ENCODE peak calls at places on chromosomes 5 and 9, in eight cellular contexts. B, H, D, P, E, R, S and J are unnamed samples.

GRCh38 chr9:18173923-18174322 is 300.0 kb upstream of the ADAMTSL1 start:
- DNase-seq in E (no peak), D (no peak), S (no peak), H (no peak), R (no peak), B (no peak), P (no peak), J (no peak)

GRCh38 chr5:80177236-80177635 is 78.6 kb downstream of the SERINC5 start:
- DNase-seq in D (no peak), P (no peak), S (no peak), R (no peak), E (no peak), B (no peak), H (no peak), J (no peak)

GRCh38 chr5:76367623-76368366 is 35.3 kb upstream of the IQGAP2 start:
- DNase-seq in B (peak; percentile 16), D (no peak), P (no peak), S (no peak), E (no peak), R (no peak), H (no peak), J (no peak)

GRCh38 chr9:132486706-132487350 is 76.8 kb downstream of the CFAP77 start:
- DNase-seq in H (no peak), B (no peak), P (no peak), D (no peak), E (no peak), R (no peak), S (no peak), J (no peak)

GRCh38 chr9:35675204-35675603 is 1.5 kb downstream of the CA9 start:
- DNase-seq in S (no peak), E (no peak), B (no peak), R (no peak), H (no peak), D (no peak), P (no peak), J (no peak)

GRCh38 chr9:88378317-88378716 is 9.9 kb upstream of the SPIN1 start:
- DNase-seq in B (peak; percentile 93), P (no peak), S (peak; percentile 15), E (no peak), D (peak; percentile 36), H (no peak), R (no peak), J (no peak)

GRCh38 chr5:178245389-178245788 is 12.8 kb upstream of the PHYKPL start:
- DNase-seq in B (no peak), E (no peak), S (no peak), H (no peak), D (no peak), R (no peak), P (no peak), J (no peak)

GRCh38 chr9:133099726-133100517 is 21.1 kb downstream of the RALGDS start:
- DNase-seq in B (no peak), P (no peak), H (no peak), S (no peak), E (no peak), D (no peak), R (no peak), J (no peak)

GRCh38 chr9:83418283-83418682 is 119.9 kb downstream of the FRMD3 start:
- DNase-seq in D (no peak), H (no peak), P (no peak), S (no peak), R (no peak), E (no peak), B (no peak), J (no peak)

GRCh38 chr5:153551537-153552079 is 61.1 kb downstream of the GRIA1 start:
- DNase-seq in D (no peak), S (peak; percentile 96), R (peak; percentile 75), E (no peak), P (peak; percentile 98), H (no peak), B (peak; percentile 95), J (no peak)

GRCh38 chr5:112628219-112628618 is 109.5 kb upstream of the APC start:
- DNase-seq in S (no peak), R (no peak), E (peak; percentile 18), D (peak; percentile 9), B (peak; percentile 37), P (no peak), H (no peak), J (no peak)

GRCh38 chr5:179406031-179406681 is 60.9 kb upstream of the ADAMTS2 start:
- DNase-seq in H (peak; percentile 40), S (no peak), P (no peak), R (no peak), B (peak; percentile 44), E (no peak), D (no peak), J (no peak)

GRCh38 chr5:90344693-90345092 is 64.9 kb downstream of the CETN3 start:
- DNase-seq in E (no peak), B (no peak), R (no peak), D (no peak), S (no peak), P (no peak), H (no peak), J (no peak)

GRCh38 chr5:114176356-114176755 is 185.5 kb upstream of the KCNN2 start:
- DNase-seq in P (peak; percentile 2), E (no peak), H (no peak), D (no peak), R (no peak), B (peak; percentile 73), S (peak; percentile 33), J (no peak)

GRCh38 chr5:133244242-133244641 is 192.4 kb downstream of the HSPA4 start:
- DNase-seq in E (no peak), D (peak; percentile 29), S (no peak), B (peak; percentile 40), R (no peak), H (no peak), P (no peak), J (peak; percentile 43)

GRCh38 chr5:45609661-45610060 is 86.5 kb downstream of the HCN1 start:
- DNase-seq in B (no peak), D (no peak), R (no peak), S (no peak), P (no peak), H (no peak), E (no peak), J (no peak)

GRCh38 chr5:102901821-102902448 is 146.8 kb downstream of the PAM start:
- DNase-seq in H (no peak), D (no peak), E (no peak), S (no peak), P (no peak), R (peak; percentile 37), B (no peak), J (no peak)

GRCh38 chr5:78294250-78295034 is at the start of gene AP3B1:
- DNase-seq in B (peak; percentile 99), S (peak; percentile 99), R (peak; percentile 97), D (peak; percentile 99), P (peak; percentile 93), H (peak; percentile 100), E (peak; percentile 98), J (peak; percentile 100)

GRCh38 chr9:75451045-75451444 is 362.7 kb downstream of the OSTF1 start:
- DNase-seq in H (no peak), E (no peak), D (no peak), B (no peak), P (no peak), R (no peak), S (peak; percentile 14), J (no peak)

GRCh38 chr5:1668141-1668721 is 131.4 kb downstream of the MRPL36 start:
- DNase-seq in P (no peak), E (peak; percentile 44), S (no peak), B (no peak), H (no peak), R (no peak), D (peak; percentile 54), J (no peak)

GRCh38 chr9:86062845-86063693 is 36.3 kb downstream of the GOLM1 start:
- DNase-seq in P (no peak), R (no peak), H (no peak), B (no peak), S (no peak), E (no peak), D (no peak), J (no peak)

GRCh38 chr9:16530669-16531461 is 339.6 kb downstream of the BNC2 start:
- DNase-seq in E (no peak), H (no peak), P (no peak), B (peak; percentile 53), D (no peak), S (no peak), R (no peak), J (no peak)

GRCh38 chr5:943201-943873 is 50.7 kb downstream of the TRIP13 start:
- DNase-seq in P (no peak), E (no peak), H (no peak), D (no peak), R (peak; percentile 56), B (no peak), S (no peak), J (no peak)

GRCh38 chr9:3498691-3499090 is 27.1 kb downstream of the RFX3 start:
- DNase-seq in H (no peak), E (no peak), P (no peak), S (peak; percentile 79), D (no peak), R (no peak), B (peak; percentile 77), J (no peak)

GRCh38 chr5:177537389-177538361 is 16.7 kb downstream of the FAM193B start:
- DNase-seq in P (peak; percentile 86), E (no peak), R (peak; percentile 84), S (peak; percentile 67), D (no peak), H (peak; percentile 53), B (peak; percentile 78), J (no peak)

GRCh38 chr9:86413966-86414880 is 60.0 kb upstream of the TUT7 start:
- DNase-seq in H (no peak), E (peak; percentile 34), B (peak; percentile 66), S (peak; percentile 62), R (peak; percentile 52), D (peak; percentile 50), P (no peak), J (peak; percentile 27)